ENCODE peak calls at places on chromosomes 3 and 15, in five cellular contexts. One of them, this sample, is unnamed.

GRCh38 chr15:97081666-97082226 is 751.2 kb downstream of the NR2F2 start:
- DNase-seq in stimulated activated CD8-positive, alpha-beta memory T cell treated with anti-CD3 and anti-CD28 coated beads, Interleukin-12 subunit alpha, Interleukin-12 subunit beta, amount 100 ng/mL, for 1 hour: no peak
- DNase-seq in cardiac fibroblast: no peak
- DNase-seq in IMR-90: no peak
- DNase-seq in NCI-H774: no peak
- DNase-seq in this sample: no peak

GRCh38 chr3:44058022-44058867 is 183.4 kb upstream of the TOPAZ1 start:
- DNase-seq in IMR-90: peak; percentile 28
- DNase-seq in cardiac fibroblast: peak; percentile 72
- DNase-seq in stimulated activated CD8-positive, alpha-beta memory T cell treated with anti-CD3 and anti-CD28 coated beads, Interleukin-12 subunit alpha, Interleukin-12 subunit beta, amount 100 ng/mL, for 1 hour: no peak
- DNase-seq in NCI-H774: no peak
- DNase-seq in this sample: peak; percentile 21

GRCh38 chr3:195227871-195228270 is 43.1 kb downstream of the XXYLT1 start:
- DNase-seq in stimulated activated CD8-positive, alpha-beta memory T cell treated with anti-CD3 and anti-CD28 coated beads, Interleukin-12 subunit alpha, Interleukin-12 subunit beta, amount 100 ng/mL, for 1 hour: no peak
- DNase-seq in cardiac fibroblast: no peak
- DNase-seq in NCI-H774: no peak
- DNase-seq in IMR-90: no peak
- DNase-seq in this sample: no peak

GRCh38 chr3:71409352-71409751 is 174.2 kb downstream of the FOXP1 start:
- DNase-seq in cardiac fibroblast: no peak
- DNase-seq in IMR-90: no peak
- DNase-seq in NCI-H774: no peak
- DNase-seq in stimulated activated CD8-positive, alpha-beta memory T cell treated with anti-CD3 and anti-CD28 coated beads, Interleukin-12 subunit alpha, Interleukin-12 subunit beta, amount 100 ng/mL, for 1 hour: no peak
- DNase-seq in this sample: no peak

GRCh38 chr3:172285844-172286243 is 162.4 kb downstream of the GHSR start:
- DNase-seq in stimulated activated CD8-positive, alpha-beta memory T cell treated with anti-CD3 and anti-CD28 coated beads, Interleukin-12 subunit alpha, Interleukin-12 subunit beta, amount 100 ng/mL, for 1 hour: no peak
- DNase-seq in NCI-H774: no peak
- DNase-seq in cardiac fibroblast: peak; percentile 59
- DNase-seq in IMR-90: peak; percentile 70
- DNase-seq in this sample: no peak

GRCh38 chr15:100332721-100333120 is 9.1 kb downstream of the ADAMTS17 start:
- DNase-seq in cardiac fibroblast: no peak
- DNase-seq in NCI-H774: no peak
- DNase-seq in IMR-90: no peak
- DNase-seq in stimulated activated CD8-positive, alpha-beta memory T cell treated with anti-CD3 and anti-CD28 coated beads, Interleukin-12 subunit alpha, Interleukin-12 subunit beta, amount 100 ng/mL, for 1 hour: no peak
- DNase-seq in this sample: no peak

GRCh38 chr3:11509175-11510000 is 134.3 kb downstream of the VGLL4 start:
- DNase-seq in cardiac fibroblast: peak; percentile 89
- DNase-seq in IMR-90: peak; percentile 96
- DNase-seq in NCI-H774: peak; percentile 44
- DNase-seq in stimulated activated CD8-positive, alpha-beta memory T cell treated with anti-CD3 and anti-CD28 coated beads, Interleukin-12 subunit alpha, Interleukin-12 subunit beta, amount 100 ng/mL, for 1 hour: no peak
- DNase-seq in this sample: peak; percentile 30

GRCh38 chr15:64006642-64007041 is 39.6 kb downstream of the DAPK2 start:
- DNase-seq in NCI-H774: no peak
- DNase-seq in IMR-90: no peak
- DNase-seq in stimulated activated CD8-positive, alpha-beta memory T cell treated with anti-CD3 and anti-CD28 coated beads, Interleukin-12 subunit alpha, Interleukin-12 subunit beta, amount 100 ng/mL, for 1 hour: no peak
- DNase-seq in cardiac fibroblast: no peak
- DNase-seq in this sample: no peak

GRCh38 chr15:83206971-83207621 is 527 bp downstream of the HDGFL3 start:
- DNase-seq in cardiac fibroblast: peak; percentile 34
- DNase-seq in IMR-90: no peak
- DNase-seq in stimulated activated CD8-positive, alpha-beta memory T cell treated with anti-CD3 and anti-CD28 coated beads, Interleukin-12 subunit alpha, Interleukin-12 subunit beta, amount 100 ng/mL, for 1 hour: no peak
- DNase-seq in NCI-H774: no peak
- DNase-seq in this sample: peak; percentile 64

GRCh38 chr3:58260733-58261132 is 23.1 kb downstream of the ABHD6 start:
- DNase-seq in stimulated activated CD8-positive, alpha-beta memory T cell treated with anti-CD3 and anti-CD28 coated beads, Interleukin-12 subunit alpha, Interleukin-12 subunit beta, amount 100 ng/mL, for 1 hour: no peak
- DNase-seq in IMR-90: peak; percentile 64
- DNase-seq in cardiac fibroblast: peak; percentile 72
- DNase-seq in NCI-H774: no peak
- DNase-seq in this sample: no peak

GRCh38 chr3:63046152-63046551 is 170.9 kb upstream of the CADPS start:
- DNase-seq in NCI-H774: no peak
- DNase-seq in cardiac fibroblast: no peak
- DNase-seq in IMR-90: no peak
- DNase-seq in stimulated activated CD8-positive, alpha-beta memory T cell treated with anti-CD3 and anti-CD28 coated beads, Interleukin-12 subunit alpha, Interleukin-12 subunit beta, amount 100 ng/mL, for 1 hour: no peak
- DNase-seq in this sample: no peak

GRCh38 chr3:25429960-25430941 is 2.2 kb downstream of the RARB start:
- DNase-seq in stimulated activated CD8-positive, alpha-beta memory T cell treated with anti-CD3 and anti-CD28 coated beads, Interleukin-12 subunit alpha, Interleukin-12 subunit beta, amount 100 ng/mL, for 1 hour: no peak
- DNase-seq in NCI-H774: no peak
- DNase-seq in IMR-90: peak; percentile 5
- DNase-seq in cardiac fibroblast: peak; percentile 57
- DNase-seq in this sample: no peak

GRCh38 chr15:35362195-35362829 is 183.7 kb downstream of the DPH6 start:
- DNase-seq in cardiac fibroblast: peak; percentile 61
- DNase-seq in stimulated activated CD8-positive, alpha-beta memory T cell treated with anti-CD3 and anti-CD28 coated beads, Interleukin-12 subunit alpha, Interleukin-12 subunit beta, amount 100 ng/mL, for 1 hour: no peak
- DNase-seq in NCI-H774: no peak
- DNase-seq in IMR-90: peak; percentile 62
- DNase-seq in this sample: no peak

GRCh38 chr15:36970522-36970921 is 129.8 kb downstream of the MEIS2 start:
- DNase-seq in cardiac fibroblast: no peak
- DNase-seq in IMR-90: no peak
- DNase-seq in stimulated activated CD8-positive, alpha-beta memory T cell treated with anti-CD3 and anti-CD28 coated beads, Interleukin-12 subunit alpha, Interleukin-12 subunit beta, amount 100 ng/mL, for 1 hour: no peak
- DNase-seq in NCI-H774: peak; percentile 60
- DNase-seq in this sample: peak; percentile 54

GRCh38 chr3:25489858-25490591 is 62.0 kb downstream of the RARB start:
- DNase-seq in stimulated activated CD8-positive, alpha-beta memory T cell treated with anti-CD3 and anti-CD28 coated beads, Interleukin-12 subunit alpha, Interleukin-12 subunit beta, amount 100 ng/mL, for 1 hour: no peak
- DNase-seq in cardiac fibroblast: no peak
- DNase-seq in IMR-90: no peak
- DNase-seq in NCI-H774: no peak
- DNase-seq in this sample: no peak

GRCh38 chr3:81459733-81460132 is 301.7 kb downstream of the GBE1 start:
- DNase-seq in stimulated activated CD8-positive, alpha-beta memory T cell treated with anti-CD3 and anti-CD28 coated beads, Interleukin-12 subunit alpha, Interleukin-12 subunit beta, amount 100 ng/mL, for 1 hour: no peak
- DNase-seq in NCI-H774: no peak
- DNase-seq in cardiac fibroblast: no peak
- DNase-seq in IMR-90: no peak
- DNase-seq in this sample: no peak

GRCh38 chr3:140091143-140091542 is 156.2 kb downstream of the CLSTN2 start:
- DNase-seq in NCI-H774: no peak
- DNase-seq in cardiac fibroblast: no peak
- DNase-seq in IMR-90: no peak
- DNase-seq in stimulated activated CD8-positive, alpha-beta memory T cell treated with anti-CD3 and anti-CD28 coated beads, Interleukin-12 subunit alpha, Interleukin-12 subunit beta, amount 100 ng/mL, for 1 hour: no peak
- DNase-seq in this sample: peak; percentile 29

GRCh38 chr3:83821526-83821925 is 1137.3 kb upstream of the CADM2 start:
- DNase-seq in stimulated activated CD8-positive, alpha-beta memory T cell treated with anti-CD3 and anti-CD28 coated beads, Interleukin-12 subunit alpha, Interleukin-12 subunit beta, amount 100 ng/mL, for 1 hour: no peak
- DNase-seq in NCI-H774: no peak
- DNase-seq in cardiac fibroblast: no peak
- DNase-seq in IMR-90: no peak
- DNase-seq in this sample: no peak

GRCh38 chr15:70643106-70643782 is 120.1 kb downstream of the UACA start:
- DNase-seq in IMR-90: no peak
- DNase-seq in NCI-H774: no peak
- DNase-seq in cardiac fibroblast: no peak
- DNase-seq in stimulated activated CD8-positive, alpha-beta memory T cell treated with anti-CD3 and anti-CD28 coated beads, Interleukin-12 subunit alpha, Interleukin-12 subunit beta, amount 100 ng/mL, for 1 hour: no peak
- DNase-seq in this sample: no peak

GRCh38 chr3:180284331-180285110 is 247.8 kb upstream of the PEX5L start:
- DNase-seq in stimulated activated CD8-positive, alpha-beta memory T cell treated with anti-CD3 and anti-CD28 coated beads, Interleukin-12 subunit alpha, Interleukin-12 subunit beta, amount 100 ng/mL, for 1 hour: no peak
- DNase-seq in NCI-H774: no peak
- DNase-seq in cardiac fibroblast: peak; percentile 65
- DNase-seq in IMR-90: peak; percentile 50
- DNase-seq in this sample: no peak

GRCh38 chr15:44130778-44131177 is 64.3 kb downstream of the FRMD5 start:
- DNase-seq in stimulated activated CD8-positive, alpha-beta memory T cell treated with anti-CD3 and anti-CD28 coated beads, Interleukin-12 subunit alpha, Interleukin-12 subunit beta, amount 100 ng/mL, for 1 hour: no peak
- DNase-seq in cardiac fibroblast: peak; percentile 15
- DNase-seq in NCI-H774: no peak
- DNase-seq in IMR-90: no peak
- DNase-seq in this sample: no peak

GRCh38 chr15:63857459-63857856 is 23.7 kb upstream of the HERC1 start:
- DNase-seq in NCI-H774: no peak
- DNase-seq in cardiac fibroblast: no peak
- DNase-seq in stimulated activated CD8-positive, alpha-beta memory T cell treated with anti-CD3 and anti-CD28 coated beads, Interleukin-12 subunit alpha, Interleukin-12 subunit beta, amount 100 ng/mL, for 1 hour: no peak
- DNase-seq in IMR-90: no peak
- DNase-seq in this sample: no peak

GRCh38 chr3:13850161-13850945 is 29.5 kb downstream of the WNT7A start:
- DNase-seq in stimulated activated CD8-positive, alpha-beta memory T cell treated with anti-CD3 and anti-CD28 coated beads, Interleukin-12 subunit alpha, Interleukin-12 subunit beta, amount 100 ng/mL, for 1 hour: no peak
- DNase-seq in IMR-90: no peak
- DNase-seq in NCI-H774: no peak
- DNase-seq in cardiac fibroblast: no peak
- DNase-seq in this sample: no peak

GRCh38 chr3:135199137-135199536 is 404.1 kb downstream of the EPHB1 start:
- DNase-seq in stimulated activated CD8-positive, alpha-beta memory T cell treated with anti-CD3 and anti-CD28 coated beads, Interleukin-12 subunit alpha, Interleukin-12 subunit beta, amount 100 ng/mL, for 1 hour: no peak
- DNase-seq in NCI-H774: no peak
- DNase-seq in IMR-90: no peak
- DNase-seq in cardiac fibroblast: no peak
- DNase-seq in this sample: no peak

GRCh38 chr15:89880727-89881126 is 13.1 kb downstream of the AP3S2 start:
- DNase-seq in cardiac fibroblast: no peak
- DNase-seq in stimulated activated CD8-positive, alpha-beta memory T cell treated with anti-CD3 and anti-CD28 coated beads, Interleukin-12 subunit alpha, Interleukin-12 subunit beta, amount 100 ng/mL, for 1 hour: no peak
- DNase-seq in IMR-90: no peak
- DNase-seq in NCI-H774: no peak
- DNase-seq in this sample: no peak

GRCh38 chr3:151971814-151972579 is 98.6 kb downstream of the SUCNR1 start:
- DNase-seq in IMR-90: peak; percentile 16
- DNase-seq in cardiac fibroblast: peak; percentile 21
- DNase-seq in NCI-H774: peak; percentile 58
- DNase-seq in stimulated activated CD8-positive, alpha-beta memory T cell treated with anti-CD3 and anti-CD28 coated beads, Interleukin-12 subunit alpha, Interleukin-12 subunit beta, amount 100 ng/mL, for 1 hour: no peak
- DNase-seq in this sample: peak; percentile 88

GRCh38 chr15:69885182-69886041 is 212.3 kb downstream of the TLE3 start:
- DNase-seq in stimulated activated CD8-positive, alpha-beta memory T cell treated with anti-CD3 and anti-CD28 coated beads, Interleukin-12 subunit alpha, Interleukin-12 subunit beta, amount 100 ng/mL, for 1 hour: no peak
- DNase-seq in IMR-90: no peak
- DNase-seq in cardiac fibroblast: peak; percentile 7
- DNase-seq in NCI-H774: no peak
- DNase-seq in this sample: no peak

GRCh38 chr3:9916346-9916733 is 558 bp upstream of the IL17RC start:
- DNase-seq in stimulated activated CD8-positive, alpha-beta memory T cell treated with anti-CD3 and anti-CD28 coated beads, Interleukin-12 subunit alpha, Interleukin-12 subunit beta, amount 100 ng/mL, for 1 hour: no peak
- DNase-seq in cardiac fibroblast: peak; percentile 91
- DNase-seq in IMR-90: peak; percentile 48
- DNase-seq in NCI-H774: no peak
- DNase-seq in this sample: no peak

GRCh38 chr3:5891721-5892120 is 704.2 kb downstream of the EDEM1 start:
- DNase-seq in NCI-H774: no peak
- DNase-seq in IMR-90: no peak
- DNase-seq in stimulated activated CD8-positive, alpha-beta memory T cell treated with anti-CD3 and anti-CD28 coated beads, Interleukin-12 subunit alpha, Interleukin-12 subunit beta, amount 100 ng/mL, for 1 hour: no peak
- DNase-seq in cardiac fibroblast: no peak
- DNase-seq in this sample: peak; percentile 22

GRCh38 chr15:62498711-62499110 is 333.6 kb upstream of the C2CD4B start:
- DNase-seq in stimulated activated CD8-positive, alpha-beta memory T cell treated with anti-CD3 and anti-CD28 coated beads, Interleukin-12 subunit alpha, Interleukin-12 subunit beta, amount 100 ng/mL, for 1 hour: no peak
- DNase-seq in IMR-90: no peak
- DNase-seq in NCI-H774: no peak
- DNase-seq in cardiac fibroblast: no peak
- DNase-seq in this sample: no peak

GRCh38 chr3:31462050-31462569 is 70.6 kb upstream of the STT3B start:
- DNase-seq in cardiac fibroblast: peak; percentile 22
- DNase-seq in stimulated activated CD8-positive, alpha-beta memory T cell treated with anti-CD3 and anti-CD28 coated beads, Interleukin-12 subunit alpha, Interleukin-12 subunit beta, amount 100 ng/mL, for 1 hour: peak; percentile 11
- DNase-seq in IMR-90: no peak
- DNase-seq in NCI-H774: no peak
- DNase-seq in this sample: peak; percentile 26

GRCh38 chr3:71258116-71258515 is 325.4 kb downstream of the FOXP1 start:
- DNase-seq in cardiac fibroblast: peak; percentile 84
- DNase-seq in NCI-H774: peak; percentile 36
- DNase-seq in stimulated activated CD8-positive, alpha-beta memory T cell treated with anti-CD3 and anti-CD28 coated beads, Interleukin-12 subunit alpha, Interleukin-12 subunit beta, amount 100 ng/mL, for 1 hour: no peak
- DNase-seq in IMR-90: peak; percentile 78
- DNase-seq in this sample: peak; percentile 45

This sample was measured in NCI-H146.